ENCODE peak calls at places on chromosomes 5 and 9, in five cellular contexts. I, T, L, D and S are unnamed samples.

GRCh38 chr5:87241555-87241954 is 26.1 kb upstream of the RASA1 start:
- DNase-seq in I (no peak), T (no peak), L (no peak), D (no peak), S (no peak)

GRCh38 chr5:74016373-74016772 is 390.4 kb downstream of the ARHGEF28 start:
- DNase-seq in I (peak; percentile 27), T (no peak), L (no peak), D (no peak), S (no peak)

GRCh38 chr5:122093415-122093814 is 15.4 kb upstream of the LOX start:
- DNase-seq in I (no peak), T (no peak), L (no peak), D (no peak), S (no peak)

GRCh38 chr5:110354896-110355295 is 371.6 kb downstream of the TMEM232 start:
- DNase-seq in I (no peak), T (no peak), L (no peak), D (no peak), S (no peak)

GRCh38 chr9:98314381-98315066 is 59.1 kb upstream of the TBC1D2 start:
- DNase-seq in I (no peak), T (no peak), L (no peak), D (no peak), S (no peak)

GRCh38 chr5:34686762-34687268 is 30.7 kb downstream of the RAI14 start:
- DNase-seq in I (peak; percentile 94), T (peak; percentile 86), L (no peak), D (no peak), S (peak; percentile 84)

GRCh38 chr5:134090482-134090881 is 24.0 kb upstream of the TCF7 start:
- DNase-seq in I (no peak), T (no peak), L (no peak), D (no peak), S (no peak)

GRCh38 chr5:136814621-136815378 is 449.5 kb upstream of the TRPC7 start:
- DNase-seq in I (no peak), T (no peak), L (no peak), D (no peak), S (no peak)

GRCh38 chr5:1847611-1848010 is 35.1 kb downstream of the IRX4 start:
- DNase-seq in I (no peak), T (no peak), L (no peak), D (no peak), S (no peak)

GRCh38 chr5:41447761-41448510 is 62.5 kb downstream of the PLCXD3 start:
- DNase-seq in I (no peak), T (no peak), L (no peak), D (no peak), S (no peak)

GRCh38 chr9:127785023-127785932 is 556 bp upstream of the CDK9 start:
- DNase-seq in I (peak; percentile 60), T (peak; percentile 91), L (peak; percentile 82), D (peak; percentile 79), S (peak; percentile 91)

GRCh38 chr5:74017112-74017511 is 391.1 kb downstream of the ARHGEF28 start:
- DNase-seq in I (peak; percentile 61), T (no peak), L (peak; percentile 19), D (peak; percentile 34), S (no peak)

GRCh38 chr5:26295541-26295940 is 742.8 kb downstream of the CDH9 start:
- DNase-seq in I (no peak), T (no peak), L (no peak), D (no peak), S (no peak)

GRCh38 chr9:134366223-134367031 is 40.2 kb downstream of the RXRA start:
- DNase-seq in I (no peak), T (peak; percentile 91), L (peak; percentile 96), D (peak; percentile 89), S (peak; percentile 90)

GRCh38 chr5:57566914-57567313 is 84.3 kb upstream of the ACTBL2 start:
- DNase-seq in I (no peak), T (no peak), L (no peak), D (no peak), S (no peak)

GRCh38 chr5:38734353-38734752 is 111.5 kb upstream of the OSMR start:
- DNase-seq in I (no peak), T (no peak), L (no peak), D (no peak), S (no peak)
- TF ChIP-seq CTCF in I (no peak), T (no peak), L (peak; percentile 13), D (no peak), S (no peak)

DNA sequence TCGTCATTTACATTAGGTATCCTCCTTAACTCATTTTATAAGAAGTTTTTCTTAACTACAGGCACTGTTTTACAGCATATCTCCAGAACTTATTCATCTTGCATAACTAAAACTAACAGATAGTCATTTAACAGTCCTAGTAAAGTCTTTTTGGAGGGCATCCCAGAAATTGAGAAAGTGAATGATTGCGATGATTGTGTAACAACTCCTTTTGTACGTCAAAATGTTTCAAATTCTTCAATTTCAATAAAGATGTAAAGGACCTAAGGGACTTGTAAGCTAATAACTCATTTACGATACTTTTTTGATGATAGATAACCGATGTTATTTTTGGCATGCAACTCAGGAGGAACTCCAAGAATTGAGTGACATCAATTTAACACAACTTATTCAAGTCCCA is 42.7 kb downstream of the SVEP1 start:
- DNase-seq in I (no peak), T (no peak), L (peak; percentile 12), D (no peak), S (no peak)
- TF ChIP-seq POLR2AphosphoS5 in I (no peak), T (no peak), L (peak; percentile 74), D (peak; percentile 11), S (no peak)

GRCh38 chr9:87535817-87536539 is 38.3 kb downstream of the DAPK1 start:
- DNase-seq in I (no peak), T (no peak), L (no peak), D (no peak), S (no peak)
- TF ChIP-seq POLR2A in I (no peak), T (no peak), L (no peak), D (no peak), S (no peak)

DNA sequence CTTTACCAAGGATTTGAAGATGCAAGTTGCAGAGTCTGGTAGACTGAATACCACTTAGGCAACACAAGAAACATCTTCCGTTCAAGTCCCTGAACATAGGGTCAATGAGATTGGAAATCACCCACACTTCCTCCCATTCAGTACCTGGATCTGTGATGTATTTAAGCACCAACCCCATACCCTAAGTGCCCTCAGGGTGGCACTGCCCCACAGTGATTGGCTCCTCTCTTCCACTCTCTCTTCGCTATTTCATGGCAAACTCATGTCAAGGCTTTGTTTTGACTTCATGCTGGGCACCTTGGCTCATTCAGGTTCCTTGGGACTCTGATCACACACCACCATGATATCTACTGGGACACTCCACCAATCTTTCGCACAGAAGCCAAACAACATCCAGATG is 53.7 kb downstream of the GGTA1 start:
- DNase-seq in I (peak; percentile 8), T (no peak), L (no peak), D (no peak), S (no peak)
- TF ChIP-seq CTCF in I (peak; percentile 49), T (no peak), L (no peak), D (no peak), S (no peak)

DNA sequence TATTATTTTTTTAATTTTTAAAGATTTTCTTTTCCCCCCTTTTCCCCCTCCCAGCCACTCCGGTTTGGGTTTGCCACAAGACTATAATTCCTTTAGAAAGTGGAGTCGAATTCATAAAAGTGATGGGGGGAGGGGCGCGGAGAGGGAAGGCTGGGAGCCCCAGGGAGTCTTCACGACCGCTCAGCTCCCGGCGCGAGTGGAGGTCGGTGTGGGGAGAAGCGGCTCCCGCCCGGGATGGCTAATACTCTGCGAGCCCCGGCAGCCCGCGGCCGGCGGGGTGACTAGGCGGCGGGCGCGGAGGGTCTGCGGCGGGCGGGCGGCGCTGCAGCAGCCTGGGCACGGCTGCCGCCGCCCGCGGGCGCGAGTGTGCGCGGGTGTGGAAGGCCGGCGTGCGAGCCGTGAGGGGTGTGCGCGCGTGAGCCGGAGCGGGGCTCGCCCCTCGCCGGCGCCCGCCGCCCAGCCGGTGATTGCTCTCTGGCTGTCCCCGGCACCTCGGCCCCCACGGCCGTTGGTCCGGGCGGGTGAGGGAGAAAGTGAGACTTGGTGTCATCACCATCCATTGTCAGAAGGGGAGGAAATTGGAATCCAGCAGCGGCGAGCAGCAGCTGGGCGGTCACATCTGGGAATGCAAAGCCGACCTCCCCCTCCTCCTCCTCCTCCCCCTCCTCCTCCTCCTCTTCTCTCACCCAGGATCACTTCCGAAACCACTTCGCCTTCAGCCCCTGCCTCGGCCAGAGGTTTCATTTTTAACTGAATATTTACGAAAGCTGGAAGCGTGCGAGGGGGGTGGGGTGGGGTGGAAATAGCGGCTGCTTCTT is at the start of gene PARP8:
- DNase-seq in I (no peak), T (peak; percentile 51), L (peak; percentile 26), D (peak; percentile 31), S (peak; percentile 52)
- TF ChIP-seq POLR2AphosphoS5 in I (peak; percentile 43), T (no peak), L (no peak), D (no peak), S (no peak)

DNA sequence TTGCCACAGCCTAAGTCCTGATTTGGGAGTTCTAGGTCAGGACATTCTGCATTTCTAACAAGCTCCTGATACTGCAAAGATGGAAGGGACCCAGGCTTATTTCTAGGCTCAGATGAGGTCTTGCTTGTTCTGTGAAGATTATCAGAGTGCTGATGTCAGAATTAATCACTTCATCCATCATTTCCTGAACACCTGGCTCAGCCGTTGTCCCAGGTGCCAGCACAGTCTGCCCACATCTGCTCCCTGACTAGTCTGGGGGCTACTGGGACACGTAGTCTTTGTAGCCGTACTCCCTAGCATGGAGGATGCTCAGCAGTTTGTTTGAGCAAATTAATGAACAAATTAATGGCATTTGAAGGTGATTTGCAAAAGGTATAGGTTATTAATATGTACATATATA is 17.9 kb upstream of the SPINK4 start:
- DNase-seq in I (no peak), T (no peak), L (no peak), D (no peak), S (no peak)
- TF ChIP-seq POLR2A in I (no peak), T (no peak), L (no peak), D (no peak), S (no peak)

DNA sequence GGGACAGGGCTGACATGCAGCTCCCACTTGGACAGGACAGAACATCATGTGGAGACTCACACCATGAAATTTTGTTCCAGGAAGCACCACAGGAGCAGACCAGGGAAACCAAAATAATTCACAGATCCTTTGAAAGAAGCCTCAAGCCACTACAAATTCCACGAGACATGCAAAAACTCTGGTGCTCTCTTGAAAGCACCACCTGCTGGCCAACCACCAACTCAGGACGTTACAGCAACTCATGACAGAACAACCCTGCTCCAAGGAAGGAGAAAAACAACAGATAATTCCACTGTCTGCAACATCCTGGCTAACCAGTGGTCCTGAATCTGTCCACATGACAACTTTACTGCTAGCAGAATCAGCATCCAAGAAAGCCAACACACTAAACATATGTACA is 516.0 kb downstream of the SPATA31D1 start:
- DNase-seq in I (no peak), T (no peak), L (no peak), D (no peak), S (no peak)
- TF ChIP-seq CTCF in I (no peak), T (no peak), L (no peak), D (no peak), S (no peak)

GRCh38 chr9:18473551-18474279 is at the start of gene ADAMTSL1:
- DNase-seq in I (no peak), T (peak; percentile 48), L (peak; percentile 40), D (peak; percentile 54), S (peak; percentile 25)
- TF ChIP-seq POLR2AphosphoS5 in I (no peak), T (no peak), L (no peak), D (no peak), S (no peak)

GRCh38 chr5:143432658-143433239 is 29.3 kb upstream of the NR3C1 start:
- DNase-seq in I (no peak), T (no peak), L (no peak), D (no peak), S (no peak)
- TF ChIP-seq POLR2A in I (no peak), T (no peak), L (no peak), D (no peak), S (no peak)